ENCODE peak calls at places on chromosomes 13 and 19, in five cellular contexts. P, U, Q, L and Z are unnamed samples.

GRCh38 chr19:10256551-10256950 is 4.5 kb downstream of the MRPL4 start:
- DNase-seq in L (no peak), P (no peak), U (no peak), Q (no peak), Z (no peak)

GRCh38 chr13:23456437-23456836 is 22.9 kb upstream of the SACS start:
- DNase-seq in U (no peak), P (no peak), Q (no peak), L (no peak), Z (no peak)

GRCh38 chr19:17322854-17323253 is 11.8 kb downstream of the ANO8 start:
- DNase-seq in L (no peak), U (peak; percentile 12), Q (no peak), P (no peak), Z (no peak)

GRCh38 chr19:35383536-35383935 is 12.7 kb downstream of the GPR42 start:
- DNase-seq in L (no peak), U (no peak), P (no peak), Q (no peak), Z (no peak)

GRCh38 chr13:99059498-99060070 is 81.7 kb upstream of the DOCK9 start:
- DNase-seq in Q (no peak), L (no peak), P (no peak), U (peak; percentile 27), Z (no peak)

GRCh38 chr19:5545051-5545450 is 22.7 kb downstream of the TINCR start:
- DNase-seq in L (no peak), Q (no peak), U (no peak), P (no peak), Z (no peak)

GRCh38 chr13:40102854-40103253 is 447.4 kb downstream of the COG6 start:
- DNase-seq in U (peak; percentile 67), L (no peak), Q (no peak), P (no peak), Z (no peak)

GRCh38 chr13:40657961-40658360 is 8.5 kb downstream of the FOXO1 start:
- DNase-seq in P (no peak), L (no peak), Q (no peak), U (peak; percentile 39), Z (no peak)

GRCh38 chr19:30492581-30492980 is 120.4 kb downstream of the ZNF536 start:
- DNase-seq in U (no peak), Q (no peak), P (no peak), L (no peak), Z (no peak)

GRCh38 chr19:55913643-55914268 is 18.4 kb downstream of the NLRP13 start:
- DNase-seq in L (no peak), U (no peak), Q (no peak), P (no peak), Z (no peak)

GRCh38 chr13:50635504-50635903 is 208.0 kb downstream of the DLEU7 start:
- DNase-seq in L (no peak), Q (no peak), U (peak; percentile 97), P (no peak), Z (no peak)

GRCh38 chr19:55319786-55320185 is 5.4 kb downstream of the TMEM150B start:
- DNase-seq in Q (peak; percentile 43), P (peak; percentile 55), U (peak; percentile 36), L (peak; percentile 38), Z (no peak)

GRCh38 chr13:41916173-41916954 is 44.5 kb downstream of the VWA8 start:
- DNase-seq in L (no peak), Q (no peak), U (peak; percentile 86), P (no peak), Z (no peak)

GRCh38 chr19:39428309-39429112 is 7.2 kb downstream of the RPS16 start:
- DNase-seq in L (peak; percentile 74), Q (peak; percentile 66), U (peak; percentile 87), P (peak; percentile 77), Z (no peak)

GRCh38 chr13:31987071-31987470 is 44.5 kb upstream of the FRY start:
- DNase-seq in U (no peak), L (no peak), P (no peak), Q (no peak), Z (no peak)

GRCh38 chr13:97974773-97975172 is 21.3 kb downstream of the IPO5 start:
- DNase-seq in Q (no peak), L (no peak), U (peak; percentile 19), P (no peak), Z (no peak)

GRCh38 chr19:10516671-10517286 is 468 bp downstream of the S1PR5 start:
- DNase-seq in L (no peak), U (no peak), P (no peak), Q (no peak), Z (no peak)

GRCh38 chr13:55155046-55155445 is 1985.7 kb upstream of the PRR20A start:
- DNase-seq in Q (no peak), U (no peak), P (no peak), L (no peak), Z (no peak)

GRCh38 chr13:104204177-104204576 is 1138.0 kb upstream of the SLC10A2 start:
- DNase-seq in U (no peak), Q (no peak), P (no peak), L (no peak), Z (no peak)

GRCh38 chr19:33290956-33291622 is 11.2 kb downstream of the CEBPA start:
- DNase-seq in P (no peak), U (no peak), L (no peak), Q (no peak), Z (no peak)

GRCh38 chr13:64900039-64900438 is 2330.1 kb downstream of the PCDH9 start:
- DNase-seq in L (no peak), Q (no peak), P (no peak), U (no peak), Z (no peak)

GRCh38 chr19:54158812-54159351 is 639 bp downstream of the LENG1 start:
- DNase-seq in P (no peak), Q (no peak), L (no peak), U (peak; percentile 27), Z (no peak)

DNA sequence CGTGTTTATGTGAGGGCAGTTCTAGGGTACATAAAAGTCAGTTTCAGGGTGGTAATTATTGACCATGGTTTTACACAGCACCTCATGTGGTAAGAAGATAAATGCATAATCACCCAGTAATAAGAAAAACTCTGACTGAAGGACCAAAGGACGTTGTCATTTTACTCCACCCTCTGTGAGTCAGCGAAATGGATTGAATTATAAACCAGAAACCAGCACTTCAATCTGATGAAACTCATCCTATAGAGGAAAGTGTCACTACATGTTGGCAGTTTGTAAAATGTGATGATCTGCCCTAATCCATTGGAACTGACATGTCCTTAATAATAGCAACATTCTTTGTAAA is 406.8 kb downstream of the KLF5 start:
- DNase-seq in P (no peak), L (no peak), U (peak; percentile 24), Q (no peak), Z (no peak)
- TF ChIP-seq CTCF in P (no peak), L (no peak), U (no peak), Q (no peak), Z (no peak)

GRCh38 chr13:30257433-30258099 is 49.8 kb downstream of the KATNAL1 start:
- DNase-seq in Q (no peak), U (peak; percentile 8), P (no peak), L (no peak), Z (no peak)

GRCh38 chr13:30256713-30257432 is 50.5 kb downstream of the KATNAL1 start:
- DNase-seq in U (peak; percentile 46), L (no peak), P (no peak), Q (no peak), Z (no peak)

GRCh38 chr13:30253830-30254229 is 53.5 kb downstream of the KATNAL1 start:
- DNase-seq in U (no peak), L (no peak), P (no peak), Q (no peak), Z (no peak)

GRCh38 chr13:30255696-30256095 is 51.7 kb downstream of the KATNAL1 start:
- DNase-seq in U (peak; percentile 34), L (no peak), P (no peak), Q (no peak), Z (no peak)
- TF ChIP-seq CTCF in U (no peak), L (peak; percentile 37), P (peak; percentile 32), Q (peak; percentile 31), Z (no peak)

GRCh38 chr13:113112893-113113845 is 7.6 kb downstream of the F7 start:
- DNase-seq in Q (no peak), U (no peak), L (no peak), P (no peak), Z (no peak)
- TF ChIP-seq CTCF in Q (no peak), U (no peak), L (no peak), P (no peak), Z (no peak)

GRCh38 chr13:52010890-52011689 is at the start of gene ATP7B:
- DNase-seq in Q (no peak), P (peak; percentile 15), L (no peak), U (no peak), Z (no peak)
- TF ChIP-seq CTCF in Q (peak; percentile 4), P (no peak), L (peak; percentile 30), U (peak; percentile 21), Z (peak; percentile 15)

DNA sequence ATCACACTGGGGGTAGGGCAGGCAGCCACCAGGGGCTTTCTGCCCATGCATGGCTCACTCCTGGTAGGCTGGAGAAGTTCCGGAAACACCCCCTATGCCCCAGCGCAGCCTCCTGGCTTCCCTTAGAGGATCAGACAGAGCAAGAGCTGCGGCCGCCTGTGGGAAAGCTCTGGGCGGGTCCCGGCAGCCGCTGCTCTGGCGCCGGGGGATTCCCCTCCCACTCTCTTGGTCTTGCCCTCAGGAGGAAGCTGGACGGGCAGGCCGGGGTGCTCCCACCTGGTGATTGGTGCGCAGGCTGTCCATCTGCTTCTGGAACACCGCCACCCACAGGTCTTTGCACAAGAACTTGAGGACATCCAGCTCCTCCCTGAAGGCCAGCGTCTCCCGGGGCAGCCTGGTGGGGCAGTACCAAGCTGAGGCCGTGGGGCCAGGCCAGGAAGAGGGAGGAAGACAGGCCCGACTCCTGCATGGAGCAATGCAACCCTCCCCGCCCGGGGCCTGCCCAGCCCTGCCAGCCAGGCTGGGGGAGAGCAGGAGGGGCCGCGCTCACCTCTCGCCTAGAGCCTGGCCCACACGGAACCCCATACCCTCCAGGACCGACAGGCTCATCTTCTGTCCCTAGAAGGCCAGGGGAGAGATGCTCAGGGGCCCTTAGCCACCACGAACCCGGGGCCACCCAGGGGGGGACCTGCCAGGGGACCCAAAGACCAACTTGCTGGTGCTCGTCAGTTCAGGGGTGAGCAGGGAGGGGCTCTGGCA is 4.0 kb upstream of the NKPD1 start:
- DNase-seq in P (peak; percentile 37), Q (peak; percentile 40), U (peak; percentile 57), L (peak; percentile 45), Z (peak; percentile 92)
- TF ChIP-seq CTCF in P (no peak), Q (no peak), U (no peak), L (no peak), Z (peak; percentile 24)

GRCh38 chr19:7920520-7921301 is 573 bp downstream of the SNAPC2 start:
- DNase-seq in U (peak; percentile 97), L (peak; percentile 100), P (peak; percentile 100), Q (peak; percentile 100), Z (peak; percentile 100)
- TF ChIP-seq CTCF in U (no peak), L (no peak), P (no peak), Q (no peak), Z (no peak)

GRCh38 chr19:989381-990081 is 5.4 kb downstream of the WDR18 start:
- DNase-seq in U (no peak), L (no peak), P (no peak), Q (no peak), Z (no peak)
- TF ChIP-seq CTCF in U (peak; percentile 20), L (peak; percentile 20), P (peak; percentile 27), Q (no peak), Z (no peak)

GRCh38 chr13:52968074-52968700 is 60.4 kb upstream of the OLFM4 start:
- DNase-seq in U (peak; percentile 54), Q (peak; percentile 49), L (peak; percentile 60), P (peak; percentile 64), Z (peak; percentile 80)
- TF ChIP-seq CTCF in U (peak; percentile 92), Q (peak; percentile 77), L (peak; percentile 94), P (peak; percentile 91), Z (peak; percentile 90)